ENCODE peak calls at places on chromosomes 2 and 18, in four cellular contexts. J is IMR-90, C is K562, K is endothelial cell of umbilical vein. D is an unnamed sample.

GRCh38 chr2:138615257-138615656 is 113.7 kb downstream of the SPOPL start:
- DNase-seq in J (peak; percentile 80), C (no peak), K (no peak), D (no peak)

GRCh38 chr2:1140389-1141003 is 189.8 kb downstream of the SNTG2 start:
- DNase-seq in C (peak; percentile 55), K (no peak), J (no peak), D (no peak)

GRCh38 chr2:112216158-112216557 is 38.7 kb downstream of the ZC3H8 start:
- DNase-seq in J (peak; percentile 18), C (peak; percentile 23), K (peak; percentile 30), D (no peak)

GRCh38 chr18:73852789-73853188 is 294.8 kb downstream of the FBXO15 start:
- DNase-seq in J (no peak), C (no peak), K (no peak), D (no peak)

GRCh38 chr2:152558174-152559091 is 158.8 kb downstream of the PRPF40A start:
- DNase-seq in K (no peak), C (no peak), J (peak; percentile 94), D (no peak)

GRCh38 chr2:50564781-50565180 is 467.2 kb downstream of the NRXN1 start:
- DNase-seq in J (peak; percentile 11), K (no peak), C (no peak), D (no peak)

GRCh38 chr2:224801360-224801759 is 85.2 kb upstream of the CCDC195 start:
- DNase-seq in J (no peak), K (no peak), C (no peak), D (no peak)

GRCh38 chr2:85216051-85216431 is 82.8 kb downstream of the TCF7L1 start:
- DNase-seq in K (no peak), C (no peak), J (no peak), D (no peak)

GRCh38 chr2:63056309-63057065 is 5.9 kb downstream of the OTX1 start:
- DNase-seq in C (no peak), K (no peak), J (no peak), D (no peak)

GRCh38 chr2:204544961-204545860 is at the start of gene PARD3B:
- DNase-seq in J (peak; percentile 62), K (peak; percentile 74), C (peak; percentile 22), D (no peak)

DNA sequence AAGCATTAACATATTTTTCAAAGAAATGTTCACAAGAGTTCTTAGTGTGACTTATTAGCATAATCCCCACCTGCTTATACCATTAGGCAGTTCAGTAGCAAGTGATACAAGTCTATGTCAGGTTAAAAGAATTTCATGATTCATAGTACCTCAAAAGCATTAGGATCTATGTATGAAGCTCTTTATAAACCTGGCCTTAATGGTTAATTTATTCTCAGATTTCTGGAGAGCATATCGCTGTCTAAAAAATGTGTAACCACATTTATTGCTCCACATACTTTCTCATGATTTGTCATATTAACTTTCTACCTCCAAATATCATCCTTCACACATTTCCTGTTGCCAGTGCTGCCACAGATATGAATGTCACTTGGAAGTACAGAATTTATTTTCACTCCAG is 332.8 kb upstream of the MAP2 start:
- DNase-seq in C (no peak), J (no peak), K (no peak), D (no peak)
- TF ChIP-seq FOS in C (no peak), J (no peak), K (no peak), D (no peak)

DNA sequence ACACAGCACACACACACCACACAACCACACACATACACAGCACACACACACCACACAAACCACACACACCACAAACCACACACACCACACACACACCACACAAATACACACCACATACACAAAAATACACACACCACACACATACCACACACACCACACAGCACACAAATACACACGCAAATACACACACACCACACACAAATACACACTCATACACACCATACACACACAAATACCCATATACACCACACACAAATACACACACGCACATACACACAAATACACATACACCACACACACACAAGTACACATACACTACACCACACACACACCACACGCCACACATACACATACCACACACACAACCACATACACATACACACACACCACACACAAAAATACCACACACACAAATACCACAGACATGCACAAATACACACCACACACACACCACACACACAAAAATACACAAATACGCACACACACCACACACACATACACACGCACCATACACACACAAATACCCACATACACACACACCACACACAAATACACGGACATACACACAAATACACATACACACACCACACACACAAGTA is 134.6 kb upstream of the TWIST2 start:
- DNase-seq in J (no peak), C (no peak), K (no peak), D (no peak)
- TF ChIP-seq FOS in J (no peak), C (no peak), K (no peak), D (no peak)

GRCh38 chr2:39146022-39146421 is 25.2 kb upstream of the SOS1 start:
- DNase-seq in J (no peak), C (no peak), K (no peak), D (no peak)
- TF ChIP-seq FOS in J (no peak), C (no peak), K (no peak), D (no peak)

GRCh38 chr18:2905802-2906521 is 59.2 kb downstream of the EMILIN2 start:
- DNase-seq in C (no peak), K (peak; percentile 46), J (no peak), D (no peak)
- TF ChIP-seq FOS in C (no peak), K (no peak), J (no peak), D (no peak)

DNA sequence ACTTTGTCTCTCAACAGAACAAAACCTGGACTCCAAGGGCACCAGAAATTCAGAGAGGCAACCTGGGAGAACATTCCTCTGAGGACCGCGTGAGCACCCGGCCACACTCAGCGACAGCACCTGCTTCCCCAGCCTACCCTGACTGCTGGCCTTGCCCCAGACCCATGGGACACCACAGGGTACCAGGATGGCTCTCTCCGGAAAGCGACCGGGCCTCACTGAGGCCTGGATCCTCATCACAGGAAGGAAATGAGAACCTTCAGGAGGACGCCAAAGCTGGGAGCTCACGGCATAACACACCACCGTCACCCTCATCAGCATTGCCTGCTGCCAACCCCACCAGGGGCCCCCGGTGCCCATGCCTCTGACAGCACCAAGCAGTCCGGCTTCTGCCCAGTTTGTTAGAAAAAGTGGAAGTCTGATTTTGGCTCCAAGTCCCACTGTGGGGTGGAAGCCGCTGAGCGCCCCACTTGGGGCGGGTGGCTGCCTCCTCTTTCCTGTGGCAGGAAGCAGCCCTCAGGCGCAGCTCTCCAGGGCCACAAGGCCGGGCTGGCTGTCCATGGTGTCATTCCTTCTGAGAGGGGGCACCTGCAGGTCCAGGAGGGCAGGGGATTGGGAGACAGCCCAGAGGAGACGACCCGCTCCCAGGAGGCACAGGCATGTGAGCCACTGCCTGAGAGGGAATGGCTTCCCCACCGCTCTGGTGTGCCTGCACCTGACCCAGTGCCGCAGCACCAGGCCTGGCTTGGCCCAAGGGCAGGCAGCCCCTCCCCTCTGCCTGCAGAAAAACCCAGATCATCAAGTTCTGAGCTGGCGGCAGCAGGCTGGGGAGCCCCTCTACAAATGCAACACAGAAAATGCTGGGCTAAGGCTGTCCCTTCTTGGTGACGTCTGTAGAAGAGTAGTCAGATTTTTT is 38.6 kb downstream of the HS6ST1 start:
- DNase-seq in J (no peak), K (no peak), C (no peak), D (no peak)
- TF ChIP-seq FOS in J (no peak), K (no peak), C (no peak), D (no peak)

GRCh38 chr2:212904646-212905045 is 246.8 kb downstream of the IKZF2 start:
- DNase-seq in C (no peak), J (no peak), K (no peak), D (no peak)
- TF ChIP-seq FOS in C (no peak), J (no peak), K (no peak), D (no peak)

DNA sequence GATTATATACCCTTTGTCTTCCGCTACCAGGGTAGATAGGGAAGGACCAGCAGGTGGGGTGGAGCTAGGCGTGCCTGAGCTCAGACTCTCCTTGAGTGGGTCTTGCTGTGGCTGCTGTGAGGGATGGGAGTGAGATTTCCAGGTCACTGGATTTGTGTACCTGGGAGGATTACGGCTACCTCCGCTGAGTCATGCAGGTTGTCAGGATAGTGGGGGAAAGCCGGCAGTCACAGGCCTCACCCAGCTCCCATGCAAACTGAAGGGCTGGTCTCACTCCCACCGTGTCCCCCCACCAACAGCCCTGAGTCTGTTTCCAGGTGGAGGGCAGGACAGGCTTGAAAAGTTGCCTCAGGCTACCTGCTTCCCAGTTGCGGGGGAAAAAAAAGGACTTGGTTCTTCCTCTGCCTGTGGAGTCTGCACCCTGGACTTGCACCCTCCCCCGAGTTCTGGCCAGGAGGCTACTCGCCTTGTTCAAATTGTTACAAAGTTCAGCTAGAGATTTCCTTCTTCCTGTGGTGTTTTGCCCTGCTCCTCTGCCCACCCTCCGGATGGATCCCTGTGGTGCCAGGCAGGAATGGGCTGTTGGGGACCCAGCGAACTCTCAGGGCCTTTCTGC is 268.3 kb downstream of the VAPA start:
- DNase-seq in C (no peak), K (no peak), J (no peak), D (no peak)
- TF ChIP-seq FOS in C (no peak), K (no peak), J (no peak), D (no peak)

DNA sequence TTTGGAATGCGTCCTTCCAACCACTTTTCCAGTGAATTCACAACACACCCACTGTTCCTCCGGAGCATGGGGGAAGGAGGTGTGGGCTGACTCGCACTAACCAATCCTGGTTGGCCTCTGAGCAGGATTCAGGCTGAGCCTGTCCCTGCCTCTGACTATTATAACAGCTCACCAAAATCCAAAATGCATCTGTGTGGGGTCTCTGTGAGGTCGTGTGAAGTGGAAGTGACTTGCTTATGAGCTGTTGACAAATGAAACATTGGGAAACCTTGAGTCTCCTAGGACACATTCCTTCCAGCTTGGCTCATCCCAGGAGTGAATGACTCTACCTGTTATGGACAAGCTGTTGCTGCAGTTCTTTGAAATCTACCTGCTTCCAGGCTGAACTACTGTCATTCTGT is 1.5 kb downstream of the CIDEA start:
- DNase-seq in C (no peak), K (no peak), J (peak; percentile 42), D (no peak)
- TF ChIP-seq FOS in C (no peak), K (peak; percentile 57), J (no peak), D (no peak)

D was measured in GM12878.